ENCODE peak calls at places on chromosomes 12 and 14, in eight cellular contexts. Q, J, P, I, D, W, Y and B are unnamed samples.
A peak's percentile ranks its signal among the peaks of the same experiment; 100 is the strongest.

GRCh38 chr12:66312189-66312588 is 9.9 kb downstream of the HELB start:
- DNase-seq in Q (no peak), J (no peak), P (no peak), I (no peak), D (no peak), W (no peak), Y (no peak), B (no peak)

GRCh38 chr12:503111-503761 is 43.5 kb downstream of the B4GALNT3 start:
- DNase-seq in Q (peak; percentile 96), J (no peak), P (peak; percentile 16), I (no peak), D (no peak), W (no peak), Y (no peak), B (no peak)

GRCh38 chr14:99521176-99522024 is 40.2 kb downstream of the CCNK start:
- DNase-seq in Q (no peak), J (no peak), P (no peak), I (peak; percentile 33), D (peak; percentile 31), W (no peak), Y (no peak), B (peak; percentile 13)

GRCh38 chr12:47504775-47505446 is 200.9 kb downstream of the RPAP3 start:
- DNase-seq in Q (peak; percentile 52), J (no peak), P (no peak), I (no peak), D (no peak), W (no peak), Y (peak; percentile 88), B (no peak)

GRCh38 chr14:31934767-31935266 is 142.3 kb upstream of the ARHGAP5 start:
- DNase-seq in Q (peak; percentile 61), J (no peak), P (peak; percentile 18), I (no peak), D (peak; percentile 55), W (peak; percentile 65), Y (peak; percentile 67), B (peak; percentile 26)

GRCh38 chr14:50364792-50365191 is 31.9 kb downstream of the CDKL1 start:
- DNase-seq in Q (peak; percentile 45), J (no peak), P (no peak), I (no peak), D (no peak), W (no peak), Y (no peak), B (no peak)

GRCh38 chr14:59482471-59483331 is 1.5 kb downstream of the L3HYPDH start:
- DNase-seq in Q (peak; percentile 100), J (no peak), P (peak; percentile 34), I (peak; percentile 54), D (peak; percentile 32), W (peak; percentile 79), Y (peak; percentile 96), B (no peak)

GRCh38 chr12:119302334-119303132 is 32.0 kb upstream of the CCDC60 start:
- DNase-seq in Q (no peak), J (no peak), P (no peak), I (no peak), D (peak; percentile 56), W (no peak), Y (no peak), B (no peak)

GRCh38 chr12:100214518-100214917 is 13.9 kb downstream of the ACTR6 start:
- DNase-seq in Q (no peak), J (no peak), P (no peak), I (no peak), D (no peak), W (no peak), Y (no peak), B (no peak)

GRCh38 chr12:62847709-62848108 is 87.2 kb downstream of the PPM1H start:
- DNase-seq in Q (no peak), J (no peak), P (no peak), I (no peak), D (no peak), W (no peak), Y (no peak), B (no peak)

GRCh38 chr12:62844915-62845314 is 90.0 kb downstream of the PPM1H start:
- DNase-seq in Q (no peak), J (no peak), P (no peak), I (no peak), D (no peak), W (no peak), Y (no peak), B (no peak)

GRCh38 chr12:62849398-62849797 is 85.6 kb downstream of the PPM1H start:
- DNase-seq in Q (no peak), J (no peak), P (no peak), I (no peak), D (no peak), W (no peak), Y (no peak), B (no peak)

GRCh38 chr12:62846506-62846905 is 88.4 kb downstream of the PPM1H start:
- DNase-seq in Q (no peak), J (no peak), P (no peak), I (no peak), D (no peak), W (no peak), Y (no peak), B (no peak)

DNA sequence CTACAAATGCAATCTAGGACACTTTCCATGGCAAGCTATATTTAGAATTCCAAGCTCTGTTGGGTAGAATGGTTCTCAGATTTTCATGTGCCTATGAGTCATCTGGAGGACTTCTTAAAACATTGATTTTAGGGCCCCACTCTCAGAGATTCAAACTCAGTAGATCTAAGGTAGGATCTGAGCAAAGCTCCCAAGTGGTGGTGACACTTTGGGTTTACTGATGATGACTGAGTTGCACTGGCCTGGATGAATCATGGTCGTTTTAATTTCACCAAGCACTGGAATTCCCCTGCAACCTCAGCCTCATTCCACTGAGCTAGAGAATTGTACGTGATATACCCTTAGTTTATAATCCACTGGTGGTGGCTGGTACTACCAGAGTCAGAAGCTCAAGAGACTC is 86.5 kb downstream of the PPM1H start:
- DNase-seq in Q (peak; percentile 82), J (no peak), P (no peak), I (no peak), D (no peak), W (peak; percentile 27), Y (peak; percentile 74), B (no peak)
- H3K4me1 ChIP-seq in Q (peaks cover 15% of the 10 kb centered on the region), J (no peaks in the 10 kb centered on the region), P (peaks cover 7% of the 10 kb centered on the region), I (no peaks in the 10 kb centered on the region), D (peaks cover 1% of the 10 kb centered on the region), W (peaks cover 7% of the 10 kb centered on the region), Y (peaks cover 12% of the 10 kb centered on the region), B (peaks cover 68% of the 10 kb centered on the region)

DNA sequence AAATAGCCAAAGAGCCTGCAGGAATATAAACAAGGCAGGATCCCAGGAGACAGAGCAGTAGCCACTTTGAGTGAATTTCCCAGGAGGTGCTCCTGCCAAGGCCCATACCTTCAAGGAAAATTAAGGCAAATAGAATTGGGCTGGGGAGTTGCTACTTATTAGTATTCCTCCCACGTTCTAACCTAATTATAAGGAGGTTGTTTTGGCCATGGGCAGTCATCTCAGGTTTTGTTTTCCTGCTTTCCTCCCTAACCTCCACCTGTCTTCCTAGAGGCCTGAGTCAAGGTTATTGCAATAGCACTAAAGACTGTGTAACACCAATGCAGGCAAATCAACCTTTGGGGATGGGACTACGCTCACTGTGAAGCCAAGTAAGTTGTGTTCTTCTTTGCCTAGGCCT is 73.1 kb downstream of the DAD1 start:
- DNase-seq in Q (no peak), J (no peak), P (no peak), I (no peak), D (no peak), W (no peak), Y (no peak), B (no peak)
- H3K27ac ChIP-seq in Q (no peak overlapping the region), J (peak overlapping the region; percentile 71), P (no peak overlapping the region), I (peak overlapping the region; percentile 56), D (no peak overlapping the region), W (no peak overlapping the region), Y (no peak overlapping the region), B (peak overlapping the region; percentile 82)

GRCh38 chr12:2292560-2292959 is 239.8 kb downstream of the CACNA1C start:
- DNase-seq in Q (no peak), J (no peak), P (no peak), I (no peak), D (no peak), W (no peak), Y (no peak), B (no peak)

GRCh38 chr12:2290091-2290490 is 237.3 kb downstream of the CACNA1C start:
- DNase-seq in Q (no peak), J (no peak), P (no peak), I (no peak), D (no peak), W (no peak), Y (no peak), B (no peak)

GRCh38 chr12:2290516-2291065 is 237.8 kb downstream of the CACNA1C start:
- DNase-seq in Q (no peak), J (no peak), P (no peak), I (no peak), D (no peak), W (no peak), Y (no peak), B (no peak)

GRCh38 chr12:2291182-2291832 is 238.5 kb downstream of the CACNA1C start:
- DNase-seq in Q (peak; percentile 57), J (no peak), P (peak; percentile 36), I (no peak), D (no peak), W (peak; percentile 41), Y (peak; percentile 49), B (no peak)

DNA sequence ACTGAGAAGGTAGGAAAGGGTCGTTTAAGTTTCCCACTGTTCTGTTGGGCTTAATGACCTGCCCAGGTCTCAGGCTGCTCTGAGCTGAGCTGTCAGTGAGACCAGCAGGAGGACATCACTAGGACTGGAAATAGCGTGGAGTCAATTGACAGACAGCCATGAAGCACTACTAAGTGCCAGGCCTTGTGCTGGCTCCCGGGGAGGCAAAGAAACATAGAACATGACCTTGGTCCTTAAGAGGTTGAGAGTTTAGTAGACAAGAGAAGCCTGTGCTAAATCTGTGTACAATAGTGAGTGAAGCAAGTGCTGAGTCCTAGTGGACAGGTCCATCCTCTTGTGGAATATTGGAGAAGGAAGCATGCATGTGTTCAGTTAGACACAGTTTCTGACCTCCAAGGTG is 239.2 kb downstream of the CACNA1C start:
- DNase-seq in Q (no peak), J (no peak), P (no peak), I (no peak), D (no peak), W (no peak), Y (no peak), B (no peak)
- H3K4me1 ChIP-seq in Q (no peaks in the 10 kb centered on the region), J (peaks cover 45% of the 10 kb centered on the region), P (no peaks in the 10 kb centered on the region), I (peaks cover 2% of the 10 kb centered on the region), D (peaks cover 41% of the 10 kb centered on the region), W (peaks cover 32% of the 10 kb centered on the region), Y (peaks cover 57% of the 10 kb centered on the region), B (peaks cover 100% of the 10 kb centered on the region)

GRCh38 chr12:26287666-26288408 is 92.5 kb downstream of the SSPN start:
- DNase-seq in Q (no peak), J (no peak), P (peak; percentile 49), I (peak; percentile 87), D (peak; percentile 71), W (peak; percentile 41), Y (no peak), B (peak; percentile 32)
- H3K27ac ChIP-seq in Q (no peak overlapping the region), J (no peak overlapping the region), P (peak overlapping the region; percentile 52), I (peak overlapping the region; percentile 48), D (peak overlapping the region; percentile 69), W (no peak overlapping the region), Y (no peak overlapping the region), B (peak overlapping the region; percentile 55)

GRCh38 chr14:34466691-34467090 is 4.7 kb upstream of the SPTSSA start:
- DNase-seq in Q (no peak), J (no peak), P (no peak), I (no peak), D (no peak), W (no peak), Y (no peak), B (no peak)
- H3K4me1 ChIP-seq in Q (peaks cover 6% of the 10 kb centered on the region), J (peaks cover 6% of the 10 kb centered on the region), P (peaks cover 6% of the 10 kb centered on the region), I (no peaks in the 10 kb centered on the region), D (peaks cover 5% of the 10 kb centered on the region), W (no peaks in the 10 kb centered on the region), Y (no peaks in the 10 kb centered on the region), B (peaks cover 4% of the 10 kb centered on the region)